ENCODE peak calls at places on chromosomes 12 and 14, in seven cellular contexts. V is fibroblast of lung; M is choroid plexus epithelial cell; W is activated CD8-positive, alpha-beta T cell treated with anti-CD3 and anti-CD28 coated beads for 36 hours; P is kidney epithelial cell; H is cardiac muscle cell; B is body of pancreas. O is an unnamed sample.

GRCh38 chr12:91178139-91178561 is 4.5 kb downstream of the DCN start:
- DNase-seq in P (peak; percentile 16), V (peak; percentile 26), M (peak; percentile 73), H (peak; percentile 73), B (no peak), W (no peak), O (no peak)

GRCh38 chr12:105109465-105110212 is 2.1 kb downstream of the WASHC4 start:
- DNase-seq in H (peak; percentile 26), P (no peak), W (peak; percentile 9), M (peak; percentile 45), V (peak; percentile 61), B (no peak), O (peak; percentile 40)

GRCh38 chr14:68898248-68899032 is 80.7 kb downstream of the ACTN1 start:
- DNase-seq in W (peak; percentile 11), H (no peak), P (no peak), V (no peak), M (no peak), B (no peak), O (no peak)

GRCh38 chr12:80849367-80849766 is 88.4 kb downstream of the LIN7A start:
- DNase-seq in V (no peak), H (no peak), M (no peak), P (no peak), B (no peak), W (no peak), O (no peak)

GRCh38 chr12:127060310-127060847 is 1206.6 kb upstream of the TMEM132C start:
- DNase-seq in V (no peak), M (no peak), P (no peak), W (no peak), B (no peak), H (no peak), O (no peak)

GRCh38 chr12:130828895-130829294 is 10.2 kb downstream of the STX2 start:
- DNase-seq in P (no peak), W (no peak), M (no peak), V (no peak), H (no peak), B (no peak), O (no peak)

GRCh38 chr12:49875115-49875720 is 28.5 kb downstream of the FAIM2 start:
- DNase-seq in H (no peak), V (no peak), B (no peak), M (no peak), W (no peak), P (no peak), O (no peak)

GRCh38 chr12:108666326-108666995 is 32.8 kb upstream of the SELPLG start:
- DNase-seq in W (no peak), H (peak; percentile 73), M (peak; percentile 53), B (peak; percentile 43), V (peak; percentile 40), P (no peak), O (no peak)

GRCh38 chr14:24535737-24536136 is 27.7 kb upstream of the CMA1 start:
- DNase-seq in P (no peak), V (no peak), M (no peak), H (no peak), B (no peak), W (peak; percentile 44), O (no peak)

GRCh38 chr12:12091977-12092663 is 21.4 kb downstream of the BCL2L14 start:
- DNase-seq in M (peak; percentile 82), V (peak; percentile 25), P (no peak), H (no peak), W (no peak), B (peak; percentile 27), O (no peak)

GRCh38 chr12:92438641-92439396 is 264.0 kb upstream of the PLEKHG7 start:
- DNase-seq in M (no peak), B (no peak), W (no peak), P (no peak), H (no peak), V (no peak), O (no peak)

GRCh38 chr12:15152864-15153263 is 68.4 kb downstream of the RERG start:
- DNase-seq in B (no peak), W (no peak), V (peak; percentile 89), H (peak; percentile 84), P (peak; percentile 59), M (peak; percentile 89), O (no peak)

GRCh38 chr12:15155271-15155670 is 65.9 kb downstream of the RERG start:
- DNase-seq in B (no peak), M (no peak), H (peak; percentile 47), W (no peak), V (no peak), P (no peak), O (no peak)

GRCh38 chr12:15154108-15154507 is 67.1 kb downstream of the RERG start:
- DNase-seq in P (no peak), M (no peak), V (no peak), H (no peak), W (no peak), B (no peak), O (no peak)

GRCh38 chr12:15152456-15152855 is 68.8 kb downstream of the RERG start:
- DNase-seq in W (no peak), M (peak; percentile 56), V (no peak), H (peak; percentile 53), P (no peak), B (no peak), O (no peak)

DNA sequence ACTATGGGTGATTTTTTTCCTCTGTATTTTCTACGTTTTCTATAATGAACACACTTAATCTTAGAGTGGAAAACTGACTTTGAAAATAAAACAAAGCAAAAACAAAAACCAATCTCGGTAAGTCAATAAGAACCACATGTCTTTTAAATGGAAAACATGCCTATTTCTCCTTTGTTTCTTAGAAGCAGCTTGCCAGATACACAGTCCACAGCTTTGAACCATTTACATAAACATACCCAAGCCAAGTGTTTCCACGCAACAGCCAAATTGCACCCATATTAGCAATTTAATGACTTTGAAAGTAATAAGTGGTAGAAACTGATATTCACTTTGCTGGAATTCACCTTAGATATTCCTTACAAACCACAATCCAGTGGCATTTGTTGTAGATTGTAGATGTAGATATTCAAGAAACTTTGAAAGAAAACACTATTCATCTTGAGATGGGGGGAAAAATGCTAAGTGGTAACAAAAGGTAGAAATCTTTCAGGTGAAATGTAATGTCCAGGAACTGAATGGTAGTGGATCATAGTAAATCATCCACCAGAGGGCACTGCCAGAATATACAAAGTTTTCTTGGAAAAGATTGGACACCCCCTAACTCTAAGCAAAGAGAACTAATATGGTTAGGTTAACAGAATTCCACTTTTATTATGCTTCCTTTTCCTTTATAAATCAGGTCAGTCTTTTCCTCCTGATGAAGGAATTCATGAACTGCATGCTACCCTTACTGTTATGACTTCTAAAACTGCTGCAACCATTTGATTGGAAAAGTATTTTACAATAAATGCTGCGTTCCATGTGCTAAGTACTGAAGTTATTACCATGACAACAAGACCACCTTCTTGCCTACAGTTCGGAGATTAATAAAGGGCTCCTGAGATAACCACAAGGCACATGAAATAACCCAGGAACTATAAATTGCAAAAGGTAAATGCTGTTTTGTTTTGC is 69.8 kb downstream of the RERG start:
- DNase-seq in W (no peak), M (peak; percentile 69), B (no peak), V (peak; percentile 26), H (peak; percentile 54), P (no peak), O (peak; percentile 38)
- TF ChIP-seq CTCF in W (peak; percentile 55), M (peak; percentile 64), B (peak; percentile 64), V (peak; percentile 65), H (peak; percentile 53), P (peak; percentile 55), O (peak; percentile 49)

DNA sequence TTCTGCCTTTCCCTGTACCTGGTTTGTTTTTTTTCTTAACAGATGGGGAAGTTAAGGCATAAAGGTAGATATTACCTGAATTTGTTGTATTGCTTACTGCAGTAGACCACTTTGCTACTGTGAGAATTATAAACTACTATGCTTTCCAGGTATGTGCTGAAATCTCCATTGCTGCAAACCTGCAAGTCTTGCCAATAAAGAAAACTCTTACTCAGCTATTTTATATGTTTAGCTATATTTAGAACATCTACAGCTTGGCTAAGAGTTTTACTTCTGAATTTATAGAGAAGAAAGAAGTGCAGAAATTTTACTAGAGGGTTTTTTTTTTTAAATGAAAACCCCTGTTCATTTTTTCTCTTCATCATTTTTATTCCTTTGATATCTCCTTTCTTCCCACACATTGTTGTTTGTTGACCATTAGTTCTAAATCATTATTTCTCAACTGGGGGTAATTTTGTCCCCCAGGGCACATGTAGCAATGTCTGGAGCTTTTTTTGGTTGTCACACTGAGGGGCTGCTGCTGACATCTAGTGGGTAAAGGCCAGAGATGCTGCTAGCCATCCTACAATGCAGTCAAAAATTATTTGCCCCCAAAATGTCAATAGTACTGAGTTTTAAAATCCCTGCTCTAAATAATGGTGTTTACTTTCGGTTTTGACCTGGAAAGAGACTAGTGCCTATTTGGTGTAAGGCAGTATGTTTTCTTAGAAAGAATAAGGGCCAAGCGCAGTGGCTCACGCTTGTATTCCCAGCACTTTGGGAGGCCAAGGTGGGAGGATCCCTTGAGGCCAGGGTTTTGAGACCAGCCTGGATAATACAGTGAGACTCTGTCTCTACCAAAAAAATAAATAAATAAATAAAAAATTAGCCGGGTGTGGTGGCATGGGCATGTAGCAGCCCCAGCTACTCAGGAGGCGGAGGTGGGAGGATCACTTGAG is 48.6 kb downstream of the PCNX1 start:
- DNase-seq in W (peak; percentile 58), P (no peak), H (peak; percentile 50), V (no peak), B (no peak), M (peak; percentile 53), O (peak; percentile 8)
- TF ChIP-seq CTCF in W (peak; percentile 78), P (peak; percentile 65), H (peak; percentile 73), V (peak; percentile 76), B (peak; percentile 39), M (peak; percentile 82), O (peak; percentile 84)

GRCh38 chr12:85424581-85425348 is 144.7 kb downstream of the ALX1 start:
- DNase-seq in B (peak; percentile 46), M (peak; percentile 63), P (no peak), W (peak; percentile 57), V (peak; percentile 2), H (peak; percentile 50), O (peak; percentile 41)
- TF ChIP-seq CTCF in B (peak; percentile 76), M (peak; percentile 60), P (peak; percentile 45), W (peak; percentile 57), V (peak; percentile 38), H (peak; percentile 56), O (peak; percentile 51)

GRCh38 chr14:100035700-100036099 is 29.5 kb upstream of the EVL start:
- DNase-seq in B (no peak), H (no peak), P (no peak), V (no peak), M (no peak), W (no peak), O (no peak)

GRCh38 chr14:100030441-100031153 is 34.6 kb upstream of the EVL start:
- DNase-seq in M (peak; percentile 83), P (peak; percentile 49), V (peak; percentile 96), W (no peak), B (no peak), H (peak; percentile 90), O (peak; percentile 86)

GRCh38 chr14:100031506-100032281 is 33.5 kb upstream of the EVL start:
- DNase-seq in M (peak; percentile 99), P (peak; percentile 97), H (peak; percentile 98), B (peak; percentile 23), W (no peak), V (peak; percentile 99), O (peak; percentile 97)

GRCh38 chr14:100033347-100034052 is 31.7 kb upstream of the EVL start:
- DNase-seq in M (no peak), V (no peak), B (no peak), P (no peak), W (no peak), H (no peak), O (no peak)

DNA sequence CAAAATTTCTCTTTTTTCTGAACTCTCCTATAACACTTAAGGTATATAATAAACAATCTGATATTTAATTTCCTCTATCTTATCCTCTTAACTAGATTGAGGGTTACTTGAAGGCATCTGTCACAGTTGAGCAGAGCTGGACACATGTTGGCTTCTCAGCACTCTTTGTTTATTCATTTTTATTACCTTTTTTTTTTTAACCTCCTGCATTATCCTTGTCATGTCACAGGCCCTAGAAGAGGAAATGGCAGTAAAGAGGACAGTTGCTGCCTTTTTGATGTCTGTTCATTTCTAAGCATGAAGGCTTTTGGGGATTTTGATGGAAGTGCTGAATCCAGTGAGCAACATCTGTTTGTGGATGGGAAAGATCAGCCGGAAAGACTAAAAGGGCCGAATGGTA is 32.5 kb upstream of the EVL start:
- DNase-seq in M (no peak), H (no peak), W (no peak), B (no peak), P (no peak), V (no peak), O (no peak)
- TF ChIP-seq CTCF in M (no peak), H (no peak), W (no peak), B (no peak), P (no peak), V (no peak), O (no peak)